ENCODE peak calls at places on chromosomes 5 and 9, in nine cellular contexts. W, A, K, Y, S, F, V, O and Z are unnamed samples.
A peak's percentile ranks its signal among the peaks of the same experiment; 100 is the strongest.

GRCh38 chr5:178304016-178304415 is 71.4 kb upstream of the PHYKPL start:
- DNase-seq in S (no peak), A (no peak), K (no peak), V (no peak), O (no peak), F (peak; percentile 19), W (no peak), Y (no peak), Z (no peak)

GRCh38 chr5:169650701-169651331 is 13.7 kb downstream of the DOCK2 start:
- DNase-seq in W (peak; percentile 76), Y (no peak), K (no peak), O (no peak), F (no peak), V (no peak), A (no peak), S (no peak), Z (peak; percentile 59)

GRCh38 chr9:138082918-138083636 is 205.5 kb downstream of the CACNA1B start:
- DNase-seq in S (no peak), A (no peak), K (no peak), O (peak; percentile 4), V (no peak), F (peak; percentile 19), Y (peak; percentile 3), W (no peak), Z (no peak)

GRCh38 chr5:134125195-134126015 is 10.9 kb downstream of the TCF7 start:
- DNase-seq in O (peak; percentile 82), F (no peak), Y (no peak), V (no peak), A (peak; percentile 52), K (no peak), W (peak; percentile 57), S (peak; percentile 64), Z (no peak)

GRCh38 chr9:129351058-129351641 is 173.1 kb upstream of the IER5L start:
- DNase-seq in O (peak; percentile 46), Y (peak; percentile 94), S (no peak), K (peak; percentile 89), F (no peak), V (no peak), A (no peak), W (peak; percentile 29), Z (no peak)

GRCh38 chr5:95086932-95087818 is 197.7 kb downstream of the MCTP1 start:
- DNase-seq in O (no peak), F (no peak), A (no peak), K (no peak), S (no peak), V (no peak), Y (no peak), W (no peak), Z (no peak)

GRCh38 chr9:35712762-35713400 is 19.1 kb downstream of the TLN1 start:
- DNase-seq in O (no peak), F (no peak), S (no peak), Y (no peak), K (no peak), A (no peak), V (no peak), W (no peak), Z (no peak)

GRCh38 chr9:22813520-22813919 is 366.9 kb downstream of the DMRTA1 start:
- DNase-seq in F (no peak), S (no peak), V (peak; percentile 23), W (no peak), O (peak; percentile 1), K (peak; percentile 53), A (no peak), Y (peak; percentile 10), Z (no peak)

GRCh38 chr5:79236970-79237734 is 1.2 kb downstream of the JMY start:
- DNase-seq in O (peak; percentile 76), K (peak; percentile 65), F (peak; percentile 56), A (peak; percentile 17), S (peak; percentile 35), W (peak; percentile 43), Y (peak; percentile 26), V (peak; percentile 64), Z (peak; percentile 65)

GRCh38 chr9:88418025-88418424 is 29.8 kb downstream of the SPIN1 start:
- DNase-seq in A (no peak), Y (no peak), W (no peak), S (no peak), V (no peak), O (no peak), K (no peak), F (no peak), Z (no peak)

GRCh38 chr5:6804766-6805165 is 91.5 kb downstream of the TENT4A start:
- DNase-seq in O (no peak), A (no peak), S (no peak), K (no peak), F (no peak), V (no peak), W (peak; percentile 15), Y (no peak), Z (no peak)

GRCh38 chr9:684950-685340 is 156.6 kb upstream of the DMRT1 start:
- DNase-seq in O (no peak), V (no peak), A (no peak), K (no peak), F (no peak), Y (no peak), W (peak; percentile 56), S (no peak), Z (no peak)
- H3K4me3 ChIP-seq in O (peak overlapping the region; percentile 37), V (no peak overlapping the region), A (peak overlapping the region; percentile 25), K (peak overlapping the region; percentile 40), F (no peak overlapping the region), Y (peak overlapping the region; percentile 41), W (no peak overlapping the region), S (no peak overlapping the region), Z (no peak overlapping the region)

DNA sequence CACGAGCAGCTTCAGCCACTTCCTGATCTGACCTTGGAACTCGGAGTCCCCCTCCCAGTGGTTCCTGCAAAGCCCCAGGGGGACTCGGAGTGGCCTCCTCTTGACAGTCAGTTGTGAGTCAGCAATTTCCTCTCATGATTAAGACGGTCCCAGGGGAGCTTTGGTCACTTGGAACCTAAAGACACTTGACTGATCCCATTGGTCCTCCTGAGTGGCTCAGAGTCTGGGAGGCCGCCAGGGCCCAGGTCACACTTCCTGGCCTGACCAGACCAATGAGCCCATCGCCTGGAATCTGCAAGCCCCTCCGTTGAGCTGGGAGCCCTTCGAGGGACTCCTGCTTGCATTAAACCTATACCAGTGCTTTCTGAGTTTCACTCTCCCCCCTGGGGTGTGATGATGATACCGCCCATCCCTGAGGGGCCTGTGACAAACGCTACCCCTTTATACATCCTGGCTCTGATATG is 29.1 kb downstream of the TSPAN17 start:
- DNase-seq in V (no peak), Y (no peak), S (no peak), O (no peak), F (no peak), K (no peak), A (no peak), W (peak; percentile 48), Z (peak; percentile 42)
- H3K27me3 ChIP-seq in V (peaks cover 37% of the 10 kb centered on the region), Y (no peaks in the 10 kb centered on the region), S (peaks cover 18% of the 10 kb centered on the region), O (no peaks in the 10 kb centered on the region), F (peaks cover 55% of the 10 kb centered on the region), K (peaks cover 16% of the 10 kb centered on the region), A (peaks cover 5% of the 10 kb centered on the region), W (peaks cover 9% of the 10 kb centered on the region), Z (no peaks in the 10 kb centered on the region)

GRCh38 chr5:80343067-80343466 is 23.3 kb downstream of the SPZ1 start:
- DNase-seq in W (no peak), S (no peak), A (no peak), O (no peak), V (no peak), Y (no peak), K (no peak), F (no peak), Z (no peak)

GRCh38 chr5:80341376-80341775 is 21.6 kb downstream of the SPZ1 start:
- DNase-seq in O (no peak), A (no peak), F (no peak), W (no peak), K (no peak), Y (no peak), V (no peak), S (no peak), Z (no peak)

GRCh38 chr5:80346055-80346454 is 26.3 kb downstream of the SPZ1 start:
- DNase-seq in Y (peak; percentile 59), O (peak; percentile 47), A (no peak), K (peak; percentile 33), S (no peak), V (peak; percentile 47), F (no peak), W (peak; percentile 9), Z (no peak)
- TF ChIP-seq CTCF in Y (peak; percentile 68), O (peak; percentile 42), A (peak; percentile 29), K (peak; percentile 49), S (peak; percentile 6), V (peak; percentile 63), F (peak; percentile 34), W (peak; percentile 35), Z (peak; percentile 67)

GRCh38 chr5:39093351-39093749 is 19.2 kb upstream of the RICTOR start:
- DNase-seq in K (no peak), Y (no peak), F (no peak), V (no peak), A (no peak), S (no peak), W (peak; percentile 9), O (no peak), Z (no peak)

GRCh38 chr5:39091940-39092580 is 17.9 kb upstream of the RICTOR start:
- DNase-seq in A (no peak), O (no peak), S (no peak), V (no peak), W (no peak), F (no peak), Y (no peak), K (no peak), Z (no peak)

DNA sequence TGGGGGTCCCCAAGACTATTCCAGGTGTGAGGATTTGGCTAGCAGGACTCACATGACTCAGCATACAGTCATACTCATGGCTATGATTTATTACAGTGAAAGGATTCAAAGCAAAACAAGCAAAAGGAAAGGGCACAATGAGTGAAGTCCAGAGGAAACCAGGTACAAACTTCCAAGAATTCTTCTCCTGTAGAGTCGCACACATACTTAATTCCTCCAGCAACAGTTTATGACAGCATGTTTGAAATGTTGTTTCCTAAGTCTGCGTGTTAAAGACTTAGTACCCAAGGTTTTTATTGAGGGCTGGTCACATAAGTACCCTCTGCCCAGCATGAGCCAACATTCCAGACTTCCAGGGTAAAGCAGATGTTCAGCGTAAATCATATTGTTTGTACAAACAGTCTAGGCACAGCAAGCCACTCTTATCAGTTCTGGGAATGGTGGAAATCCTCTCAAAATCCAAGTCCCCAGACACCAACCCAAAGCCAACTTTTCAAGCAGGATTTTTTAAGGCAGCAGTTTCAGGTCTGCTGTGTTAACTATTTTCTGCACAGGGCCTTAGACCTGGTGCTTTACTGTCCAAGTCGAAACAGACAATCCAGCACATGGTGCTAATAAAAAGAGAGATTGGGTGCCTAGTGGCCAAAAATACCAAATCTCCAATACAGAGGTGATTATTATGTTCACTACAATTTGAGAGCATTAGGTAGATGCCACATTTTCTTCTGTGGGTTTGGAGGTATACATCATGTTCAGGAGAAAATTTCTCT is 18.6 kb upstream of the RICTOR start:
- DNase-seq in W (peak; percentile 9), K (no peak), A (no peak), S (no peak), F (no peak), Y (no peak), V (no peak), O (no peak), Z (no peak)
- H3K4me3 ChIP-seq in W (no peak overlapping the region), K (no peak overlapping the region), A (no peak overlapping the region), S (no peak overlapping the region), F (no peak overlapping the region), Y (no peak overlapping the region), V (no peak overlapping the region), O (no peak overlapping the region), Z (no peak overlapping the region)

GRCh38 chr9:23822331-23823169 is 3.5 kb downstream of the ELAVL2 start:
- DNase-seq in W (no peak), Y (no peak), V (no peak), O (peak; percentile 17), S (no peak), A (no peak), F (no peak), K (peak; percentile 51), Z (no peak)
- H3K27me3 ChIP-seq in W (peaks cover 55% of the 10 kb centered on the region), Y (peaks cover 27% of the 10 kb centered on the region), V (no peaks in the 10 kb centered on the region), O (peaks cover 15% of the 10 kb centered on the region), S (peaks cover 96% of the 10 kb centered on the region), A (peaks cover 39% of the 10 kb centered on the region), F (peaks cover 72% of the 10 kb centered on the region), K (peaks cover 73% of the 10 kb centered on the region), Z (no peaks in the 10 kb centered on the region)